ENCODE peak calls at places on chromosome 10, in five cellular contexts. One of them, this sample, is unnamed.
A peak's percentile ranks its signal among the peaks of the same experiment; 100 is the strongest.

GRCh38 chr10:124075116-124075955 is 18.1 kb downstream of the CHST15 start:
- DNase-seq in nephron progenitor cell: no peak
- DNase-seq in activated T-cell treated with anti-CD3 and anti-CD28 coated beads, Interleukin-2, amount 50 U/mL, for 72 hours: no peak
- DNase-seq in AG08396: no peak
- DNase-seq in CD4-positive, alpha-beta memory T cell: no peak
- DNase-seq in this sample: no peak

GRCh38 chr10:46106410-46107255 is 60.6 kb upstream of the MSMB start:
- DNase-seq in nephron progenitor cell: peak; percentile 75
- DNase-seq in activated T-cell treated with anti-CD3 and anti-CD28 coated beads, Interleukin-2, amount 50 U/mL, for 72 hours: peak; percentile 73
- DNase-seq in AG08396: peak; percentile 69
- DNase-seq in CD4-positive, alpha-beta memory T cell: peak; percentile 49
- DNase-seq in this sample: peak; percentile 27

GRCh38 chr10:34139559-34139958 is 675.5 kb downstream of the PARD3 start:
- DNase-seq in nephron progenitor cell: peak; percentile 26
- DNase-seq in activated T-cell treated with anti-CD3 and anti-CD28 coated beads, Interleukin-2, amount 50 U/mL, for 72 hours: no peak
- DNase-seq in AG08396: no peak
- DNase-seq in CD4-positive, alpha-beta memory T cell: no peak
- DNase-seq in this sample: no peak

GRCh38 chr10:71479831-71480230 is 83.1 kb downstream of the CDH23 start:
- DNase-seq in nephron progenitor cell: no peak
- DNase-seq in activated T-cell treated with anti-CD3 and anti-CD28 coated beads, Interleukin-2, amount 50 U/mL, for 72 hours: no peak
- DNase-seq in AG08396: no peak
- DNase-seq in CD4-positive, alpha-beta memory T cell: no peak
- DNase-seq in this sample: no peak

GRCh38 chr10:35246770-35247343 is 89.5 kb upstream of the CCNY start:
- DNase-seq in nephron progenitor cell: no peak
- DNase-seq in activated T-cell treated with anti-CD3 and anti-CD28 coated beads, Interleukin-2, amount 50 U/mL, for 72 hours: no peak
- DNase-seq in AG08396: no peak
- DNase-seq in CD4-positive, alpha-beta memory T cell: no peak
- DNase-seq in this sample: no peak

GRCh38 chr10:100339236-100339635 is 7.8 kb upstream of the SCD start:
- DNase-seq in nephron progenitor cell: no peak
- DNase-seq in activated T-cell treated with anti-CD3 and anti-CD28 coated beads, Interleukin-2, amount 50 U/mL, for 72 hours: no peak
- DNase-seq in AG08396: no peak
- DNase-seq in CD4-positive, alpha-beta memory T cell: no peak
- DNase-seq in this sample: no peak

GRCh38 chr10:62166331-62167154 is 102.1 kb downstream of the RTKN2 start:
- DNase-seq in nephron progenitor cell: no peak
- DNase-seq in activated T-cell treated with anti-CD3 and anti-CD28 coated beads, Interleukin-2, amount 50 U/mL, for 72 hours: no peak
- DNase-seq in AG08396: peak; percentile 39
- DNase-seq in CD4-positive, alpha-beta memory T cell: no peak
- DNase-seq in this sample: no peak

GRCh38 chr10:123522702-123523312 is 143.3 kb upstream of the GPR26 start:
- DNase-seq in nephron progenitor cell: no peak
- DNase-seq in activated T-cell treated with anti-CD3 and anti-CD28 coated beads, Interleukin-2, amount 50 U/mL, for 72 hours: no peak
- DNase-seq in AG08396: no peak
- DNase-seq in CD4-positive, alpha-beta memory T cell: no peak
- DNase-seq in this sample: no peak

GRCh38 chr10:123250640-123251039 is 96.4 kb downstream of the BUB3 start:
- DNase-seq in nephron progenitor cell: no peak
- DNase-seq in activated T-cell treated with anti-CD3 and anti-CD28 coated beads, Interleukin-2, amount 50 U/mL, for 72 hours: no peak
- DNase-seq in AG08396: no peak
- DNase-seq in CD4-positive, alpha-beta memory T cell: no peak
- DNase-seq in this sample: no peak

GRCh38 chr10:44715081-44715480 is 196.1 kb upstream of the TMEM72 start:
- DNase-seq in nephron progenitor cell: no peak
- DNase-seq in activated T-cell treated with anti-CD3 and anti-CD28 coated beads, Interleukin-2, amount 50 U/mL, for 72 hours: no peak
- DNase-seq in AG08396: peak; percentile 48
- DNase-seq in CD4-positive, alpha-beta memory T cell: no peak
- DNase-seq in this sample: no peak

GRCh38 chr10:49115015-49115795 is at the start of gene VSTM4:
- DNase-seq in nephron progenitor cell: peak; percentile 73
- DNase-seq in activated T-cell treated with anti-CD3 and anti-CD28 coated beads, Interleukin-2, amount 50 U/mL, for 72 hours: peak; percentile 20
- DNase-seq in AG08396: peak; percentile 87
- DNase-seq in CD4-positive, alpha-beta memory T cell: no peak
- DNase-seq in this sample: no peak

GRCh38 chr10:3779146-3779707 is 5.8 kb downstream of the KLF6 start:
- DNase-seq in nephron progenitor cell: no peak
- DNase-seq in activated T-cell treated with anti-CD3 and anti-CD28 coated beads, Interleukin-2, amount 50 U/mL, for 72 hours: no peak
- DNase-seq in AG08396: no peak
- DNase-seq in CD4-positive, alpha-beta memory T cell: peak; percentile 59
- DNase-seq in this sample: no peak

GRCh38 chr10:50605280-50606270 is 18.2 kb downstream of the SGMS1 start:
- DNase-seq in nephron progenitor cell: no peak
- DNase-seq in activated T-cell treated with anti-CD3 and anti-CD28 coated beads, Interleukin-2, amount 50 U/mL, for 72 hours: no peak
- DNase-seq in AG08396: peak; percentile 58
- DNase-seq in CD4-positive, alpha-beta memory T cell: no peak
- DNase-seq in this sample: no peak

GRCh38 chr10:69335063-69335587 is 56.8 kb downstream of the HK1 start:
- DNase-seq in nephron progenitor cell: no peak
- DNase-seq in activated T-cell treated with anti-CD3 and anti-CD28 coated beads, Interleukin-2, amount 50 U/mL, for 72 hours: peak; percentile 44
- DNase-seq in AG08396: no peak
- DNase-seq in CD4-positive, alpha-beta memory T cell: peak; percentile 45
- DNase-seq in this sample: peak; percentile 82

This sample was measured in CMK.